ENCODE peak calls at places on chromosomes 16 and 17, in eight cellular contexts. X is nephron progenitor cell, Z is adrenal gland, Q is Right ventricle myocardium superior, E is globus pallidus, K is AG09319, T is AG08395, Y is DMS153. U is an unnamed sample.

GRCh38 chr17:83183951-83184506 is 104.6 kb downstream of the METRNL start:
- DNase-seq in X (peak), Z (no peak), Q (peak), E (no peak), K (no peak), T (no peak), Y (no peak), U (peak)

GRCh38 chr17:81966343-81967243 is 5.6 kb upstream of the NOTUM start:
- DNase-seq in X (peak), Z (peak), Q (peak), E (peak), K (no peak), T (peak), Y (no peak), U (no peak)

GRCh38 chr16:19502395-19503131 is 19.3 kb downstream of the GDE1 start:
- DNase-seq in X (peak), Z (peak), Q (peak), E (peak), K (peak), T (peak), Y (peak), U (peak)

GRCh38 chr16:87149051-87149450 is 168.1 kb downstream of the C16orf95 start:
- DNase-seq in X (no peak), Z (no peak), Q (no peak), E (no peak), K (no peak), T (no peak), Y (no peak), U (peak)

GRCh38 chr17:15262291-15263205 is 2.6 kb downstream of the PMP22 start:
- DNase-seq in X (peak), Z (peak), Q (peak), E (peak), K (peak), T (peak), Y (no peak), U (peak)

GRCh38 chr16:71328151-71328550 is 30.4 kb upstream of the CALB2 start:
- DNase-seq in X (no peak), Z (no peak), Q (no peak), E (no peak), K (no peak), T (no peak), Y (no peak), U (no peak)

GRCh38 chr16:11672206-11673090 is 4.2 kb downstream of the SNN start:
- DNase-seq in X (no peak), Z (no peak), Q (no peak), E (no peak), K (no peak), T (no peak), Y (peak), U (no peak)

GRCh38 chr16:48556913-48557351 is 53.0 kb downstream of the N4BP1 start:
- DNase-seq in X (no peak), Z (no peak), Q (no peak), E (no peak), K (no peak), T (peak), Y (no peak), U (no peak)

GRCh38 chr16:16857603-16858283 is 478.8 kb downstream of the NPIPA7 start:
- DNase-seq in X (no peak), Z (no peak), Q (no peak), E (no peak), K (no peak), T (no peak), Y (peak), U (no peak)

GRCh38 chr17:42819939-42820535 is 4.0 kb downstream of the BECN1 start:
- DNase-seq in X (peak), Z (peak), Q (peak), E (no peak), K (no peak), T (peak), Y (peak), U (no peak)

GRCh38 chr17:41440531-41441033 is at the start of gene KRT38:
- DNase-seq in X (no peak), Z (no peak), Q (no peak), E (no peak), K (no peak), T (no peak), Y (no peak), U (no peak)

GRCh38 chr17:7930841-7931631 is 710 bp downstream of the TRAPPC1 start:
- DNase-seq in X (no peak), Z (no peak), Q (no peak), E (no peak), K (no peak), T (no peak), Y (no peak), U (no peak)

GRCh38 chr17:57577751-57578607 is 167.1 kb downstream of the CCDC182 start:
- DNase-seq in X (no peak), Z (peak), Q (peak), E (peak), K (peak), T (peak), Y (no peak), U (no peak)

U was measured in posterior vena cava.